ENCODE peak calls at places on chromosomes 5 and 9, in four cellular contexts. One of them, this sample, is unnamed.

GRCh38 chr5:61371474-61371873 is 39.4 kb downstream of the ZSWIM6 start:
- DNase-seq in CD4-positive, alpha-beta memory T cell: no peak
- DNase-seq in tibial artery: no peak
- DNase-seq in endodermal cell: no peak
- DNase-seq in this sample: no peak

GRCh38 chr5:78268361-78268760 is 26.1 kb downstream of the AP3B1 start:
- DNase-seq in CD4-positive, alpha-beta memory T cell: no peak
- DNase-seq in tibial artery: no peak
- DNase-seq in endodermal cell: no peak
- DNase-seq in this sample: no peak

GRCh38 chr5:54357371-54358058 is 47.1 kb upstream of the ARL15 start:
- DNase-seq in CD4-positive, alpha-beta memory T cell: no peak
- DNase-seq in tibial artery: no peak
- DNase-seq in endodermal cell: no peak
- DNase-seq in this sample: no peak

GRCh38 chr9:124284237-124284831 is 26.6 kb downstream of the NEK6 start:
- DNase-seq in CD4-positive, alpha-beta memory T cell: no peak
- DNase-seq in tibial artery: no peak
- DNase-seq in endodermal cell: no peak
- DNase-seq in this sample: peak

GRCh38 chr5:36654598-36654997 is 48.2 kb downstream of the SLC1A3 start:
- DNase-seq in CD4-positive, alpha-beta memory T cell: no peak
- DNase-seq in tibial artery: no peak
- DNase-seq in endodermal cell: peak
- DNase-seq in this sample: no peak

GRCh38 chr9:137461663-137462395 is 2.7 kb upstream of the NSMF start:
- DNase-seq in CD4-positive, alpha-beta memory T cell: peak
- DNase-seq in tibial artery: no peak
- DNase-seq in endodermal cell: peak
- DNase-seq in this sample: no peak

GRCh38 chr9:110821064-110821463 is 152.5 kb downstream of the MUSK start:
- DNase-seq in CD4-positive, alpha-beta memory T cell: no peak
- DNase-seq in tibial artery: no peak
- DNase-seq in endodermal cell: no peak
- DNase-seq in this sample: no peak

GRCh38 chr5:159855476-159856157 is 60.7 kb upstream of the ADRA1B start:
- DNase-seq in CD4-positive, alpha-beta memory T cell: no peak
- DNase-seq in tibial artery: no peak
- DNase-seq in endodermal cell: no peak
- DNase-seq in this sample: no peak

GRCh38 chr9:18493361-18494015 is 19.5 kb downstream of the ADAMTSL1 start:
- DNase-seq in CD4-positive, alpha-beta memory T cell: no peak
- DNase-seq in tibial artery: no peak
- DNase-seq in endodermal cell: no peak
- DNase-seq in this sample: no peak

GRCh38 chr5:16579142-16579541 is 37.7 kb downstream of the RETREG1 start:
- DNase-seq in CD4-positive, alpha-beta memory T cell: no peak
- DNase-seq in tibial artery: no peak
- DNase-seq in endodermal cell: no peak
- DNase-seq in this sample: no peak

GRCh38 chr5:57950616-57951228 is 468.1 kb upstream of the ACTBL2 start:
- DNase-seq in CD4-positive, alpha-beta memory T cell: no peak
- DNase-seq in tibial artery: no peak
- DNase-seq in endodermal cell: peak
- DNase-seq in this sample: no peak

GRCh38 chr9:36950389-36950788 is 83.7 kb downstream of the PAX5 start:
- DNase-seq in CD4-positive, alpha-beta memory T cell: no peak
- DNase-seq in tibial artery: no peak
- DNase-seq in endodermal cell: peak
- DNase-seq in this sample: no peak

GRCh38 chr9:14895806-14896205 is 14.4 kb downstream of the FREM1 start:
- DNase-seq in CD4-positive, alpha-beta memory T cell: no peak
- DNase-seq in tibial artery: no peak
- DNase-seq in endodermal cell: no peak
- DNase-seq in this sample: no peak

GRCh38 chr9:137240321-137240840 is 706 bp upstream of the TUBB4B start:
- DNase-seq in CD4-positive, alpha-beta memory T cell: peak
- DNase-seq in tibial artery: peak
- DNase-seq in endodermal cell: no peak
- DNase-seq in this sample: peak

GRCh38 chr5:140073296-140073695 is 30.2 kb upstream of the NRG2 start:
- DNase-seq in CD4-positive, alpha-beta memory T cell: no peak
- DNase-seq in tibial artery: no peak
- DNase-seq in endodermal cell: no peak
- DNase-seq in this sample: peak

GRCh38 chr5:103298557-103298956 is 40.0 kb downstream of the MACIR start:
- DNase-seq in CD4-positive, alpha-beta memory T cell: no peak
- DNase-seq in tibial artery: no peak
- DNase-seq in endodermal cell: no peak
- DNase-seq in this sample: no peak

GRCh38 chr9:5799314-5799713 is 33.6 kb downstream of the ERMP1 start:
- DNase-seq in CD4-positive, alpha-beta memory T cell: no peak
- DNase-seq in tibial artery: no peak
- DNase-seq in endodermal cell: no peak
- DNase-seq in this sample: peak

GRCh38 chr9:83304686-83305085 is 233.5 kb downstream of the FRMD3 start:
- DNase-seq in CD4-positive, alpha-beta memory T cell: no peak
- DNase-seq in tibial artery: peak
- DNase-seq in endodermal cell: no peak
- DNase-seq in this sample: peak

GRCh38 chr9:36721846-36722588 is 149.3 kb downstream of the MELK start:
- DNase-seq in CD4-positive, alpha-beta memory T cell: no peak
- DNase-seq in tibial artery: peak
- DNase-seq in endodermal cell: no peak
- DNase-seq in this sample: peak

GRCh38 chr9:137900584-137901310 is 23.2 kb downstream of the CACNA1B start:
- DNase-seq in CD4-positive, alpha-beta memory T cell: no peak
- DNase-seq in tibial artery: no peak
- DNase-seq in endodermal cell: no peak
- DNase-seq in this sample: no peak

GRCh38 chr5:132498152-132498551 is 7.6 kb upstream of the IRF1 start:
- DNase-seq in CD4-positive, alpha-beta memory T cell: peak
- DNase-seq in tibial artery: peak
- DNase-seq in endodermal cell: no peak
- DNase-seq in this sample: no peak

GRCh38 chr5:137630972-137631370 is 104.9 kb downstream of the KLHL3 start:
- DNase-seq in CD4-positive, alpha-beta memory T cell: no peak
- DNase-seq in tibial artery: no peak
- DNase-seq in endodermal cell: no peak
- DNase-seq in this sample: no peak

GRCh38 chr9:95497772-95498171 is 19.0 kb downstream of the PTCH1 start:
- DNase-seq in CD4-positive, alpha-beta memory T cell: no peak
- DNase-seq in tibial artery: peak
- DNase-seq in endodermal cell: no peak
- DNase-seq in this sample: peak

GRCh38 chr5:122313941-122314340 is 1.9 kb downstream of the SNCAIP start:
- DNase-seq in CD4-positive, alpha-beta memory T cell: no peak
- DNase-seq in tibial artery: no peak
- DNase-seq in endodermal cell: no peak
- DNase-seq in this sample: no peak
- H3K4me3 ChIP-seq in CD4-positive, alpha-beta memory T cell: no peak
- H3K4me3 ChIP-seq in tibial artery: no peak
- H3K4me3 ChIP-seq in endodermal cell: no peak
- H3K4me3 ChIP-seq in this sample: no peak

DNA sequence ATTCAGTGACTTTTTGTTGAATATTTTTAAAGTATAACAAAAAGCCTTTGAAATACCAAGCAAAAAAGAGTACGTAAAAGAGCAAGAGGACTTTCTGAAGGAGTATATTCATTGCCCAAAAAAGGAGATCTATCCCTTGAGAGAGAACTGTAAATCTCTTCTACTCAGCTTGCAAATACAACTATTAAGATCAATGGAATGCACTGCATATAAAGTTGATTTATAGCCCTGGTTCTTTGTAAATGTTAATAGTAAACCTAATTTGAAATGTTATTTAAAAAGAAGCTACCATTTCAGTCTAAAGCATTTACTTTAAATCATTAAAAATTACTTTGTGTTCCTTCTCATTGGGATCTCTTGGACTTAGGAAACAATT is 168.1 kb downstream of the PDE4D start:
- DNase-seq in CD4-positive, alpha-beta memory T cell: no peak
- DNase-seq in tibial artery: no peak
- DNase-seq in endodermal cell: no peak
- DNase-seq in this sample: no peak
- H3K27ac ChIP-seq in CD4-positive, alpha-beta memory T cell: no peak
- H3K27ac ChIP-seq in tibial artery: no peak
- H3K27ac ChIP-seq in endodermal cell: no peak
- H3K27ac ChIP-seq in this sample: no peak

GRCh38 chr9:91161465-91162275 is 200.0 kb downstream of the AUH start:
- DNase-seq in CD4-positive, alpha-beta memory T cell: no peak
- DNase-seq in tibial artery: no peak
- DNase-seq in endodermal cell: peak
- DNase-seq in this sample: no peak
- H3K4me3 ChIP-seq in CD4-positive, alpha-beta memory T cell: no peak
- H3K4me3 ChIP-seq in tibial artery: no peak
- H3K4me3 ChIP-seq in endodermal cell: no peak
- H3K4me3 ChIP-seq in this sample: no peak

GRCh38 chr5:52727568-52727967 is 60.1 kb upstream of the ITGA1 start:
- DNase-seq in CD4-positive, alpha-beta memory T cell: no peak
- DNase-seq in tibial artery: peak
- DNase-seq in endodermal cell: no peak
- DNase-seq in this sample: peak
- H3K27ac ChIP-seq in CD4-positive, alpha-beta memory T cell: no peak
- H3K27ac ChIP-seq in tibial artery: peak
- H3K27ac ChIP-seq in endodermal cell: no peak
- H3K27ac ChIP-seq in this sample: no peak

GRCh38 chr5:154834045-154834444 is 16.4 kb downstream of the FAXDC2 start:
- DNase-seq in CD4-positive, alpha-beta memory T cell: no peak
- DNase-seq in tibial artery: no peak
- DNase-seq in endodermal cell: no peak
- DNase-seq in this sample: no peak
- H3K4me3 ChIP-seq in CD4-positive, alpha-beta memory T cell: no peak
- H3K4me3 ChIP-seq in tibial artery: no peak
- H3K4me3 ChIP-seq in endodermal cell: no peak
- H3K4me3 ChIP-seq in this sample: no peak

GRCh38 chr5:75200776-75201175 is 35.9 kb downstream of the ANKRD31 start:
- DNase-seq in CD4-positive, alpha-beta memory T cell: no peak
- DNase-seq in tibial artery: no peak
- DNase-seq in endodermal cell: no peak
- DNase-seq in this sample: no peak
- H3K27ac ChIP-seq in CD4-positive, alpha-beta memory T cell: no peak
- H3K27ac ChIP-seq in tibial artery: no peak
- H3K27ac ChIP-seq in endodermal cell: no peak
- H3K27ac ChIP-seq in this sample: no peak